ENCODE peak calls at places on chromosomes 4 and X, in four cellular contexts. E is mesothelial cell of epicardium, U is NB4, N is psoas muscle. P is an unnamed sample.

GRCh38 chrX:15903186-15903681 is 48.6 kb upstream of the AP1S2 start:
- DNase-seq in E (no peak), U (peak; percentile 52), N (no peak), P (no peak)

GRCh38 chr4:78551420-78552351 is at the start of gene ANXA3:
- DNase-seq in E (peak; percentile 59), U (peak; percentile 30), N (peak; percentile 65), P (no peak)

GRCh38 chr4:115110191-115111166 is 2.9 kb downstream of the NDST4 start:
- DNase-seq in E (no peak), U (no peak), N (no peak), P (no peak)

GRCh38 chr4:82284475-82284857 is 89.3 kb downstream of the HNRNPD start:
- DNase-seq in E (no peak), U (no peak), N (no peak), P (no peak)

GRCh38 chr4:184815046-184815877 is 10.5 kb downstream of the ACSL1 start:
- DNase-seq in E (peak; percentile 80), U (peak; percentile 69), N (peak; percentile 86), P (peak; percentile 96)

GRCh38 chr4:72975488-72975784 is 94.1 kb downstream of the COX18 start:
- DNase-seq in E (no peak), U (no peak), N (no peak), P (no peak)

GRCh38 chr4:84582988-84583870 is at the start of gene CDS1:
- DNase-seq in E (peak; percentile 61), U (peak; percentile 38), N (peak; percentile 43), P (no peak)

GRCh38 chrX:103233263-103233662 is 18.4 kb downstream of the BEX4 start:
- DNase-seq in E (no peak), U (no peak), N (no peak), P (no peak)

GRCh38 chr4:82780398-82781231 is 18.0 kb downstream of the SCD5 start:
- DNase-seq in E (peak; percentile 77), U (no peak), N (peak; percentile 80), P (no peak)

GRCh38 chr4:19776021-19776459 is 475.7 kb upstream of the SLIT2 start:
- DNase-seq in E (no peak), U (no peak), N (no peak), P (no peak)

GRCh38 chr4:11505225-11505971 is 76.7 kb upstream of the HS3ST1 start:
- DNase-seq in E (no peak), U (peak; percentile 20), N (no peak), P (no peak)

GRCh38 chr4:182776376-182777058 is 140.7 kb downstream of the DCTD start:
- DNase-seq in E (no peak), U (no peak), N (no peak), P (no peak)

GRCh38 chr4:61086357-61086756 is 113.8 kb upstream of the ADGRL3 start:
- DNase-seq in E (no peak), U (no peak), N (no peak), P (no peak)

GRCh38 chr4:102403115-102403514 is 57.8 kb upstream of the SLC39A8 start:
- DNase-seq in E (no peak), U (no peak), N (no peak), P (no peak)

GRCh38 chr4:93791570-93792195 is 36.9 kb upstream of the ATOH1 start:
- DNase-seq in E (peak; percentile 71), U (peak; percentile 66), N (no peak), P (no peak)

GRCh38 chrX:143171703-143172102 is 146.0 kb downstream of the SPANXN4 start:
- DNase-seq in E (no peak), U (no peak), N (no peak), P (no peak)

GRCh38 chr4:65416875-65417274 is 253.4 kb downstream of the EPHA5 start:
- DNase-seq in E (no peak), U (no peak), N (no peak), P (no peak)

GRCh38 chr4:142875117-142875516 is 29.0 kb upstream of the INPP4B start:
- DNase-seq in E (no peak), U (no peak), N (no peak), P (no peak)

GRCh38 chr4:142874684-142875083 is 28.6 kb upstream of the INPP4B start:
- DNase-seq in E (no peak), U (no peak), N (no peak), P (no peak)
- TF ChIP-seq CTCF in E (no peak), U (no peak), N (no peak), P (no peak)

GRCh38 chrX:18351774-18352173 is 2.7 kb downstream of the SCML2 start:
- DNase-seq in E (no peak), U (no peak), N (no peak), P (no peak)

GRCh38 chrX:18353931-18354368 is 538 bp downstream of the SCML2 start:
- DNase-seq in E (peak; percentile 51), U (peak; percentile 47), N (no peak), P (no peak)

GRCh38 chrX:18354369-18355329 is at the start of gene SCML2:
- DNase-seq in E (peak; percentile 58), U (peak; percentile 60), N (peak; percentile 54), P (peak; percentile 9)
- TF ChIP-seq CTCF in E (no peak), U (no peak), N (no peak), P (no peak)

GRCh38 chr4:125140966-125141495 is 173.7 kb upstream of the FAT4 start:
- DNase-seq in E (no peak), U (no peak), N (no peak), P (no peak)
- TF ChIP-seq CTCF in E (no peak), U (no peak), N (no peak), P (no peak)

DNA sequence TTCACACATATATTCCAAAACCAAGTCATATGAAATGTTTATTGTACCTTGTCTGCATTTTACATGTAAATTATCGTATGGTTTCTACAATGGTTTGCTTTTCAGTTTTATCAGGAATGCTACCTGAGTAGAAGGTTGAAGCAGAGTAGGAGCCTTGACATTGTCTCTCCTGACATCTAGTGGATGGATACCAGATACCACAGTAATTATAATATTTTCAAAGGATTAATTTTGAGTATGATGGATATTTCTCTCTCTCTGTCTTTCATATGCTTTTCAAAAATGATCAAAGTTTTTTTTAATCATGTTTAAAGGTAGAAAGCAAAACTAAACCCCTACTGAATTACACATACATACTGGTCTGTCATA is 109.4 kb upstream of the KLHL13 start:
- DNase-seq in E (no peak), U (peak; percentile 17), N (no peak), P (no peak)
- TF ChIP-seq CTCF in E (peak; percentile 29), U (no peak), N (peak; percentile 54), P (peak; percentile 29)

GRCh38 chr4:47513493-47513892 is 28.4 kb downstream of the ATP10D start:
- DNase-seq in E (no peak), U (no peak), N (no peak), P (no peak)

GRCh38 chr4:47505666-47506065 is 20.6 kb downstream of the ATP10D start:
- DNase-seq in E (no peak), U (no peak), N (no peak), P (no peak)

GRCh38 chr4:47510036-47510435 is 25.0 kb downstream of the ATP10D start:
- DNase-seq in E (no peak), U (no peak), N (no peak), P (no peak)

GRCh38 chr4:47510506-47511143 is 25.6 kb downstream of the ATP10D start:
- DNase-seq in E (no peak), U (peak; percentile 37), N (no peak), P (no peak)
- TF ChIP-seq CTCF in E (no peak), U (no peak), N (no peak), P (no peak)

GRCh38 chr4:48904101-48904500 is 2.5 kb downstream of the OCIAD2 start:
- DNase-seq in E (no peak), U (no peak), N (no peak), P (no peak)

GRCh38 chr4:48904541-48905142 is 1.9 kb downstream of the OCIAD2 start:
- DNase-seq in E (no peak), U (no peak), N (no peak), P (no peak)

GRCh38 chr4:48906283-48907173 is at the start of gene OCIAD2:
- DNase-seq in E (peak; percentile 68), U (peak; percentile 73), N (peak; percentile 60), P (no peak)

GRCh38 chr4:48907706-48908477 is 1.3 kb upstream of the OCIAD2 start:
- DNase-seq in E (no peak), U (no peak), N (no peak), P (no peak)

GRCh38 chr4:48905363-48906015 is 1.1 kb downstream of the OCIAD2 start:
- DNase-seq in E (no peak), U (peak; percentile 8), N (no peak), P (no peak)
- TF ChIP-seq CTCF in E (no peak), U (peak; percentile 16), N (no peak), P (no peak)

GRCh38 chrX:19886888-19887531 is 390 bp downstream of the SH3KBP1 start:
- DNase-seq in E (peak; percentile 52), U (peak; percentile 53), N (peak; percentile 58), P (no peak)

GRCh38 chrX:19893722-19894121 is 6.3 kb upstream of the SH3KBP1 start:
- DNase-seq in E (no peak), U (no peak), N (no peak), P (no peak)

GRCh38 chrX:19888419-19888879 is 1.0 kb upstream of the SH3KBP1 start:
- DNase-seq in E (no peak), U (peak; percentile 84), N (no peak), P (no peak)

GRCh38 chrX:19886375-19886774 is 1.0 kb downstream of the SH3KBP1 start:
- DNase-seq in E (no peak), U (no peak), N (no peak), P (no peak)

DNA sequence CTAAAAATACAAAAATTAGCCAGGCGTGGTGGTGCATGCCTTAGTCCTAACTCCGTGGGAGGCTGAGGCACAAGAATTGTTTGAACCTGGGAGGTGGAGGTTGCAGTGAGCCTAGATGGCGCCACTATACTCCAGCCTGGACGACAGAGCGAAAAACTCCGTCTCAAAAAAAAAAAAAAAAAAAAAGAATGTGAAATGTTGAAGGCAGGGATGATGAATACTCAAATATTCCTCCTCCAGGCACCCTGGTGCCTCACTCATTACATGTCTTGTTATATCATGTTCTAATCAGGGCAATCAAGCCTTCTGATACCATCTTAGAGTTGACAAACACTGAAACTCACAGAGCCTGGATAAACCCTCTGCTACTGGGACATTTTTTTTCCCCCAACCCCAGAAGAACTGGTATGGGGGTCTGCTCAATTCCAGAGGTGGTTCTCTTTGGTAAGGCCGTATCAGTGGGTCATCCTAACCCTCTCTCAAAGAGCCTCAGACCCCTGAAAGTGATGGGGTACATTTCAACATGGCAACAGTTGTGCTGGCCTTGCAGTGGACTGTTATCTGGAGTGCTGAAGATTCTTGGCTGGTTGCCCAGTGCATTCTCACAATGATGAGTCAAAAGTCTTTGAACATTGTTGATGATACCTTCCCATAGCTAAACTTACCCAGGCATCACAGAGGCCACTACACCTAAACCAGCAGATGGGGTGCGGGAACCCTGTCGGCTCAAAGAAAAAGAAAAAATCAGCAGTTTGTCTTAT is 2.4 kb upstream of the SH3KBP1 start:
- DNase-seq in E (peak; percentile 55), U (peak; percentile 42), N (no peak), P (no peak)
- TF ChIP-seq CTCF in E (no peak), U (no peak), N (no peak), P (no peak)

GRCh38 chrX:151680805-151681204 is 14.5 kb upstream of the PRRG3 start:
- DNase-seq in E (peak; percentile 60), U (peak; percentile 60), N (no peak), P (peak; percentile 13)

GRCh38 chrX:151675121-151675746 is 20.0 kb upstream of the PRRG3 start:
- DNase-seq in E (no peak), U (no peak), N (no peak), P (no peak)

GRCh38 chrX:151679798-151680427 is 15.3 kb upstream of the PRRG3 start:
- DNase-seq in E (no peak), U (no peak), N (no peak), P (no peak)
- TF ChIP-seq CTCF in E (no peak), U (no peak), N (no peak), P (no peak)

GRCh38 chr4:167041524-167041923 is 192.8 kb downstream of the SPOCK3 start:
- DNase-seq in E (no peak), U (no peak), N (no peak), P (no peak)
- TF ChIP-seq CTCF in E (no peak), U (no peak), N (no peak), P (no peak)

P was measured in gastrocnemius medialis.